ENCODE peak calls at places on chromosome 19, in six cellular contexts. L, R, M, H, T and B are unnamed samples. For H3K36me3, the result is how much of the 10 kb centered on the place peaks cover.

GRCh38 chr19:13396256-13397080 is 109.8 kb downstream of the CACNA1A start:
- DNase-seq in H (no peak), R (no peak), M (peak), T (peak), L (peak), B (peak)

GRCh38 chr19:13849277-13849676 is 27.7 kb upstream of the NANOS3 start:
- DNase-seq in M (no peak), H (no peak), L (no peak), T (no peak), R (no peak), B (peak)

GRCh38 chr19:3775374-3775711 is 3.3 kb upstream of the RAX2 start:
- DNase-seq in L (no peak), H (no peak), T (no peak), R (no peak), M (no peak), B (no peak)

GRCh38 chr19:12952488-12953455 is 4.3 kb downstream of the GADD45GIP1 start:
- DNase-seq in H (no peak), R (no peak), M (no peak), T (no peak), L (no peak), B (peak)

GRCh38 chr19:49309087-49309486 is 15.9 kb downstream of the SLC6A16 start:
- DNase-seq in L (no peak), R (no peak), M (no peak), H (no peak), T (no peak), B (no peak)

GRCh38 chr19:32498641-32499200 is 82.3 kb upstream of the PDCD5 start:
- DNase-seq in T (no peak), M (no peak), R (no peak), L (no peak), H (no peak), B (no peak)

GRCh38 chr19:47765522-47766358 is 12.8 kb upstream of the SELENOW start:
- DNase-seq in R (peak), M (peak), T (peak), L (peak), H (peak), B (peak)

GRCh38 chr19:16561382-16561781 is 10.8 kb downstream of the SLC35E1 start:
- DNase-seq in R (no peak), T (no peak), M (no peak), H (no peak), L (no peak), B (no peak)

GRCh38 chr19:10548746-10549276 is 5.1 kb downstream of the ATG4D start:
- DNase-seq in T (no peak), H (no peak), L (no peak), R (no peak), M (no peak), B (no peak)

GRCh38 chr19:10551698-10552301 is 8.1 kb downstream of the ATG4D start:
- DNase-seq in R (peak), M (no peak), T (no peak), L (no peak), H (no peak), B (no peak)

GRCh38 chr19:10549733-10550132 is 6.0 kb downstream of the ATG4D start:
- DNase-seq in L (no peak), M (no peak), R (no peak), T (no peak), H (no peak), B (no peak)

GRCh38 chr19:10552596-10553053 is 8.9 kb downstream of the ATG4D start:
- DNase-seq in H (no peak), R (no peak), L (no peak), T (no peak), M (no peak), B (no peak)

DNA sequence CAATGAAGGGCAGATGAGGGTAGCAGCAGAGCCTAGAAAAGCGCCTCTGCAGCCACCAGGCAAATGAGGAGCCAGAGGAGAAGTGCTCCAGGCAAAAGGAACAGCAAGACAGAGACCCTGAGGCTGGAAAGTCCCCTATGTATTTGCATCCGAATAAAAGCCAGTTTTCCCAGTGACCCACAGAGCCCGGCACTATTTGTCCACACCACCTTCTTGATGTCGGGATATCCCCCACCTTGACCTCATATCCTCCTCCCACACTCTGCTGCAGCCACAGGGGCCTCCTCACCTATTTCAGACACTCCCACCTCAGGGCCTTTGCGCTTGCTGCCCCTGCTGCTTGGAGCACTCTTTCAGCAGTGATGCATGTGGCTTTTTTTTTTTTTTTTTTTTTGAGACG is 6.6 kb downstream of the ATG4D start:
- DNase-seq in L (no peak), R (no peak), H (no peak), M (no peak), T (no peak), B (no peak)
- H3K36me3 ChIP-seq in L (under half), R (half or more), H (under half), M (under half), T (half or more), B (under half)

DNA sequence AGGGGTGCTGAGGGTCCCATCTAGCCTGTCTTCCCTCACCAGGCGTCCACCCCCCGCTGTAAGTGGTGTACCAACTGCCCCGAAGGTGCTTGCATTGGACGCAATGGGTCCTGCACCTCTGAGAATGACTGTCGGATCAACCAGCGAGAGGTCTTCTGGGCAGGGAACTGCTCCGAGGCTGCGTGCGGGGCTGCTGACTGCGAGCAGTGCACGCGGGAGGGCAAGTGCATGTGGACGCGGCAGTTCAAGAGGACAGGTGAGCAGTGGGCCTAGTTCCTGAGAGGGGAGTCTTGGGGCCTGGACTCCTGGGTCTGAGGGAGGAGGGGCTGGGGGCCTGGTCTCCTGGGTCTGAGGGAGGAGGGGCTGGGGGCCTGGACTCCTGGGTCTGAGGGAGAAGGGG is 27.8 kb downstream of the CNFN start:
- DNase-seq in R (no peak), H (no peak), L (no peak), T (no peak), M (no peak), B (no peak)
- H3K36me3 ChIP-seq in R (half or more), H (under half), L (under half), T (half or more), M (under half), B (under half)

GRCh38 chr19:38488811-38489481 is 55.5 kb downstream of the RYR1 start:
- DNase-seq in M (no peak), H (no peak), L (no peak), T (no peak), R (no peak), B (no peak)
- H3K36me3 ChIP-seq in M (under half), H (under half), L (under half), T (under half), R (under half), B (under half)

GRCh38 chr19:30593975-30594925 is 222.1 kb downstream of the ZNF536 start:
- DNase-seq in L (no peak), T (no peak), R (no peak), M (no peak), H (no peak), B (no peak)
- H3K36me3 ChIP-seq in L (under half), T (under half), R (under half), M (under half), H (under half), B (under half)